ENCODE peak calls at places on chromosomes 5 and 9, in four cellular contexts. J, C, I and D are unnamed samples.

GRCh38 chr9:130501645-130502044 is 56.9 kb downstream of the ASS1 start:
- DNase-seq in I (peak; percentile 44), J (no peak), C (peak; percentile 78), D (no peak)

GRCh38 chr9:129549139-129549538 is 71.8 kb downstream of the C9orf50 start:
- DNase-seq in C (no peak), J (no peak), I (no peak), D (no peak)

GRCh38 chr5:132886064-132886823 is 12.8 kb downstream of the LEAP2 start:
- DNase-seq in J (no peak), C (no peak), I (no peak), D (no peak)

GRCh38 chr9:108688051-108688450 is 167.7 kb downstream of the ACTL7B start:
- DNase-seq in C (no peak), J (no peak), I (no peak), D (no peak)

GRCh38 chr9:115189686-115190085 is 71.7 kb upstream of the TNC start:
- DNase-seq in C (no peak), J (no peak), I (no peak), D (no peak)

GRCh38 chr9:133948571-133949485 is 43.3 kb downstream of the VAV2 start:
- DNase-seq in C (no peak), I (no peak), J (no peak), D (no peak)

GRCh38 chr5:167696558-167697314 is 594.7 kb upstream of the WWC1 start:
- DNase-seq in C (no peak), J (no peak), I (no peak), D (no peak)

GRCh38 chr9:125902224-125902623 is 155.1 kb downstream of the PBX3 start:
- DNase-seq in I (no peak), J (no peak), C (no peak), D (no peak)

GRCh38 chr5:142913728-142914338 is 143.7 kb downstream of the ARHGAP26 start:
- DNase-seq in J (no peak), I (no peak), C (no peak), D (no peak)

GRCh38 chr9:14908221-14909206 is 1.7 kb downstream of the FREM1 start:
- DNase-seq in C (no peak), I (no peak), J (no peak), D (no peak)

GRCh38 chr5:30103056-30104020 is 1090.1 kb upstream of the CDH6 start:
- DNase-seq in C (no peak), J (no peak), I (no peak), D (no peak)

GRCh38 chr5:30100929-30101328 is 1092.6 kb upstream of the CDH6 start:
- DNase-seq in C (no peak), I (no peak), J (no peak), D (no peak)

GRCh38 chr5:30099634-30100033 is 1093.9 kb upstream of the CDH6 start:
- DNase-seq in C (no peak), J (no peak), I (no peak), D (no peak)

GRCh38 chr5:30100148-30100547 is 1093.3 kb upstream of the CDH6 start:
- DNase-seq in J (no peak), I (no peak), C (no peak), D (no peak)

GRCh38 chr5:30102185-30102584 is 1091.3 kb upstream of the CDH6 start:
- DNase-seq in J (no peak), I (no peak), C (no peak), D (no peak)
- TF ChIP-seq YY1 in J (no peak), I (no peak), C (no peak), D (no peak)

DNA sequence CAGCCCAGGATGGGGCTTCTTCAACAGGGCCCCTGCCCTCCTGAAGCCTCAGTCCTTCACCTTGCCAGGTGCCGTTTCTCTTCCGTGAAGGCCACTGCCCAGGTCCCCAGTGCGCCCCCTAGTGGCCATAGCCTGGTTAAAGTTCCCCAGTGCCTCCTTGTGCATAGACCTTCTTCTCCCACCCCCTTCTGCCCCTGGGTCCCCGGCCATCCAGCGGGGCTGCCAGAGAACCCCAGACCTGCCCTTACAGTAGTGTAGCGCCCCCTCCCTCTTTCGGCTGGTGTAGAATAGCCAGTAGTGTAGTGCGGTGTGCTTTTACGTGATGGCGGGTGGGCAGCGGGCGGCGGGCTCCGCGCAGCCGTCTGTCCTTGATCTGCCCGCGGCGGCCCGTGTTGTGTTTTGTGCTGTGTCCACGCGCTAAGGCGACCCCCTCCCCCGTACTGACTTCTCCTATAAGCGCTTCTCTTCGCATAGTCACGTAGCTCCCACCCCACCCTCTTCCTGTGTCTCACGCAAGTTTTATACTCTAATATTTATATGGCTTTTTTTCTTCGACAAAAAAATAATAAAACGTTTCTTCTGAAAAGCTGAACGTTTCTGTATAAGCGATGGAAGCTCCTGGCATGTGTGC is 23.6 kb downstream of the PCDHGC5 start:
- DNase-seq in I (peak; percentile 69), C (peak; percentile 86), J (peak; percentile 32), D (peak; percentile 74)
- H3K9ac ChIP-seq in I (peak overlapping the region; percentile 80), C (peak overlapping the region; percentile 4), J (no peak overlapping the region), D (peak overlapping the region; percentile 74)

DNA sequence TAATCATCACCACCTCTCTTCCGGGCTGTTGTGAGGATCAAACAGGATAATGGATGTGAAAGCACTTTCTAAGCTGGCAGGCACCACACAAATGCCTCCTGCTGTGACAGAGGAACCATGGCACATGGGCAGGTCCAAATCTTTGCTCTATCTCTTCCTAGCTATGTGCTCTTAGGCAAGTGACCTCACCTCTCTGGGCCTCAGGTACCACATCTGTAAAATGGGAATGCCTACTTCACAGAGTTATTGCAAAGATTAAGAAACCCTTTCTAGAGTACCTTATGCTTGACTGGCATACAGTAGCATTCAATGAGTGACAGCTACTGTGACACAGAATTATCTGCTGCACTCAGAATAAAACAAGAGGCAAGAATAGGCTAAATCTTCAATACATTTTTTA is 51.6 kb downstream of the CDK5RAP2 start:
- DNase-seq in J (no peak), C (no peak), I (no peak), D (no peak)
- TF ChIP-seq YY1 in J (no peak), C (no peak), I (no peak), D (no peak)

GRCh38 chr5:75511435-75512382 is at the start of the genes CERT1 and POLK:
- DNase-seq in C (peak; percentile 97), J (peak; percentile 96), I (peak; percentile 97), D (peak; percentile 92)

GRCh38 chr5:75510836-75511434 is 494 bp downstream of the CERT1 start:
- DNase-seq in C (peak; percentile 43), J (no peak), I (peak; percentile 69), D (no peak)

GRCh38 chr5:75509956-75510355 is 1.5 kb downstream of the CERT1 start:
- DNase-seq in J (no peak), I (peak; percentile 4), C (peak; percentile 33), D (no peak)

GRCh38 chr5:75510417-75510835 is 1.0 kb downstream of the CERT1 start:
- DNase-seq in C (no peak), I (no peak), J (no peak), D (peak; percentile 5)

DNA sequence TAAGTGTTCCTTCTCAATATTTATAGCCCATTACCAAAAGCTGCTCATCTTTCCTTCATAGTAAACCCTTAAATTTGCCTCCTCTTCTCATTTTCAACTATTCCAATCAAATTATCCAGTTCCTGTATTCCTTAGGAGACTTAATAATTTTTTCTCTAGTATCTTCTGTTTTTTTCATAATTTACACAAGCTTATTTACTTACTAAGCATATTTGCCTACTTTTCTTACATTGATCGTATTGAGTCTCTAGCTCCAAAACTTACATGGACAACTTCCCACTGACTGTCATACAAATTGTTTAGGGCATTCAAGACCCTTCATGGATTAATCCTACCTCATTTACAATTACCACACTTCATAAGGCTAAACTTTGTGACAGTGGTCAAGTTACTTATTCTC is 3.6 kb downstream of the CERT1 start:
- DNase-seq in I (no peak), J (no peak), C (no peak), D (no peak)
- H3K9ac ChIP-seq in I (no peak overlapping the region), J (no peak overlapping the region), C (no peak overlapping the region), D (no peak overlapping the region)

DNA sequence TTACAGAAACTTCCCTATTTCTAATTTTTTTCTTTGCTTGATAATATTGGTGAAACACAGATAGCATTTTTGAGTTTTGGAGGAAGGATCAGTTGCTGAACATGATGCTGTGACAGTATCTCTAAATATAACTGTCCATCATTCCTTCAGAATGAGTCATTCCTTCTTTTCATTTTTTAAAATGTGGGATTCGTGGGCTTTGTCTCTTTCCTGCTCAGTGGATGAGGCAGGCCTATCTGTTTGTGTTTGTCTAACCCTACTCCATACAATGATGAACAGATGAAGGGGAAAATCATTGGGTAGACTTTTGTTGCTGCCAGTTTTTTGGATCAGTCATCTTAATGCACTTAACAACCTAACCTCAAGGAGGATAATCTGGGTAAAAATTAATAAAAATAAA is 15.7 kb upstream of the OR13C8 start:
- DNase-seq in I (no peak), C (no peak), J (no peak), D (no peak)
- TF ChIP-seq YY1 in I (no peak), C (no peak), J (no peak), D (no peak)

GRCh38 chr5:158773151-158773550 is 326.6 kb downstream of the EBF1 start:
- DNase-seq in J (no peak), C (no peak), I (no peak), D (no peak)
- H3K9ac ChIP-seq in J (no peak overlapping the region), C (no peak overlapping the region), I (no peak overlapping the region), D (no peak overlapping the region)

GRCh38 chr9:7407246-7407645 is 392.3 kb downstream of the DMAC1 start:
- DNase-seq in I (no peak), J (no peak), C (no peak), D (no peak)
- TF ChIP-seq YY1 in I (no peak), J (no peak), C (no peak), D (no peak)

GRCh38 chr9:72529531-72529930 is 8.1 kb downstream of the TMC1 start:
- DNase-seq in C (no peak), J (no peak), I (no peak), D (no peak)

GRCh38 chr9:72527801-72528195 is 6.4 kb downstream of the TMC1 start:
- DNase-seq in I (no peak), J (no peak), C (no peak), D (no peak)

GRCh38 chr9:72526901-72527800 is 5.7 kb downstream of the TMC1 start:
- DNase-seq in C (peak; percentile 34), J (peak; percentile 51), I (peak; percentile 5), D (peak; percentile 81)

GRCh38 chr9:72524820-72525539 is 3.6 kb downstream of the TMC1 start:
- DNase-seq in J (peak; percentile 81), I (no peak), C (no peak), D (peak; percentile 68)
- H3K9ac ChIP-seq in J (peak overlapping the region; percentile 24), I (peak overlapping the region; percentile 51), C (no peak overlapping the region), D (no peak overlapping the region)

GRCh38 chr9:6576930-6577329 is 68.6 kb downstream of the GLDC start:
- DNase-seq in I (no peak), J (no peak), C (no peak), D (no peak)

GRCh38 chr9:6581266-6581665 is 64.3 kb downstream of the GLDC start:
- DNase-seq in C (no peak), I (no peak), J (no peak), D (no peak)

GRCh38 chr9:6575324-6575758 is 70.2 kb downstream of the GLDC start:
- DNase-seq in C (no peak), I (no peak), J (no peak), D (no peak)
- TF ChIP-seq YY1 in C (no peak), I (no peak), J (no peak), D (no peak)

GRCh38 chr9:8857330-8858249 is 1058.0 kb upstream of the DMAC1 start:
- DNase-seq in I (peak; percentile 72), J (no peak), C (no peak), D (peak; percentile 55)
- H3K9ac ChIP-seq in I (no peak overlapping the region), J (no peak overlapping the region), C (no peak overlapping the region), D (peak overlapping the region; percentile 81)